ENCODE peak calls at places on chromosomes 4 and X, in four cellular contexts. K is GM12865, V is B cell, P is HepG2. A is an unnamed sample.

GRCh38 chrX:141701081-141701480 is 2.5 kb upstream of the SPANXD start:
- DNase-seq in K (no peak), P (no peak), V (no peak), A (no peak)

GRCh38 chr4:76590847-76591281 is 155.8 kb downstream of the SHROOM3 start:
- DNase-seq in K (no peak), V (no peak), P (no peak), A (no peak)

GRCh38 chr4:85399270-85399669 is 75.7 kb upstream of the ARHGAP24 start:
- DNase-seq in K (peak; percentile 63), P (no peak), V (no peak), A (no peak)

GRCh38 chr4:7805533-7806079 is 134.1 kb downstream of the AFAP1 start:
- DNase-seq in K (no peak), V (no peak), P (peak; percentile 96), A (no peak)

GRCh38 chr4:124762956-124763355 is 50.4 kb upstream of the ANKRD50 start:
- DNase-seq in V (no peak), K (no peak), P (no peak), A (no peak)

GRCh38 chr4:6180841-6181631 is 19.3 kb downstream of the JAKMIP1 start:
- DNase-seq in V (no peak), K (peak; percentile 98), P (no peak), A (peak; percentile 66)

GRCh38 chr4:103397527-103397926 is 199.4 kb upstream of the CENPE start:
- DNase-seq in K (no peak), P (no peak), V (no peak), A (no peak)

GRCh38 chr4:58749206-58749605 is 1639.0 kb upstream of the IGFBP7 start:
- DNase-seq in P (peak; percentile 2), V (no peak), K (no peak), A (no peak)

GRCh38 chr4:150236626-150237025 is 158.4 kb downstream of the DCLK2 start:
- DNase-seq in K (no peak), P (no peak), V (no peak), A (no peak)

GRCh38 chr4:121189811-121190210 is 25.7 kb upstream of the TNIP3 start:
- DNase-seq in K (peak; percentile 72), V (no peak), P (no peak), A (peak; percentile 35)

GRCh38 chr4:1215347-1216075 is 33.4 kb downstream of the CTBP1 start:
- DNase-seq in V (no peak), P (no peak), K (peak; percentile 93), A (peak; percentile 76)

GRCh38 chrX:40169193-40170086 is 71.7 kb upstream of the BCOR start:
- DNase-seq in P (peak; percentile 70), V (peak; percentile 85), K (peak; percentile 90), A (peak; percentile 68)

GRCh38 chr4:128682942-128683666 is 126.4 kb upstream of the JADE1 start:
- DNase-seq in K (no peak), P (no peak), V (peak; percentile 6), A (no peak)

GRCh38 chr4:17762705-17763104 is 18.7 kb downstream of the FAM184B start:
- DNase-seq in V (no peak), P (peak; percentile 25), K (peak; percentile 43), A (no peak)

GRCh38 chrX:41946230-41946629 is 22.9 kb upstream of the CASK start:
- DNase-seq in V (no peak), K (no peak), P (no peak), A (no peak)

GRCh38 chrX:66074920-66075879 is 35.3 kb upstream of the VSIG4 start:
- DNase-seq in P (no peak), K (peak; percentile 60), V (peak; percentile 23), A (no peak)

A was measured in GM10248.